ENCODE peak calls at places on chromosomes 6 and 20, in four cellular contexts. One of them, this sample, is unnamed.
A peak's percentile ranks its signal among the peaks of the same experiment; 100 is the strongest.

GRCh38 chr6:157755752-157756411 is 67.2 kb upstream of the SNX9 start:
- DNase-seq in GM12878: no peak
- DNase-seq in H1: no peak
- DNase-seq in K562: no peak
- DNase-seq in this sample: no peak

GRCh38 chr6:158047120-158047518 is 65.5 kb downstream of the SYNJ2 start:
- DNase-seq in GM12878: no peak
- DNase-seq in H1: no peak
- DNase-seq in K562: no peak
- DNase-seq in this sample: no peak

GRCh38 chr6:150967910-150968309 is 102.4 kb downstream of the MTHFD1L start:
- DNase-seq in GM12878: no peak
- DNase-seq in H1: no peak
- DNase-seq in K562: no peak
- DNase-seq in this sample: no peak

GRCh38 chr20:36825374-36826104 is 50.4 kb upstream of the TLDC2 start:
- DNase-seq in GM12878: no peak
- DNase-seq in H1: no peak
- DNase-seq in K562: no peak
- DNase-seq in this sample: no peak

GRCh38 chr6:115370202-115370601 is 690.5 kb downstream of the FRK start:
- DNase-seq in GM12878: no peak
- DNase-seq in H1: no peak
- DNase-seq in K562: no peak
- DNase-seq in this sample: no peak

GRCh38 chr6:101534821-101535220 is 141.3 kb downstream of the GRIK2 start:
- DNase-seq in GM12878: no peak
- DNase-seq in H1: no peak
- DNase-seq in K562: no peak
- DNase-seq in this sample: no peak

GRCh38 chr6:43089467-43089866 is 13.4 kb downstream of the PTK7 start:
- DNase-seq in GM12878: no peak
- DNase-seq in H1: peak; percentile 60
- DNase-seq in K562: no peak
- DNase-seq in this sample: no peak

GRCh38 chr6:36625161-36625919 is 31.2 kb downstream of the SRSF3 start:
- DNase-seq in GM12878: no peak
- DNase-seq in H1: no peak
- DNase-seq in K562: no peak
- DNase-seq in this sample: no peak

GRCh38 chr6:22102671-22103070 is 194.2 kb downstream of the PRL start:
- DNase-seq in GM12878: peak; percentile 68
- DNase-seq in H1: no peak
- DNase-seq in K562: no peak
- DNase-seq in this sample: no peak

GRCh38 chr6:12911387-12911960 is 194.9 kb downstream of the PHACTR1 start:
- DNase-seq in GM12878: no peak
- DNase-seq in H1: no peak
- DNase-seq in K562: peak; percentile 21
- DNase-seq in this sample: peak; percentile 18

GRCh38 chr20:15799871-15800270 is 773.4 kb downstream of the KIF16B start:
- DNase-seq in GM12878: no peak
- DNase-seq in H1: no peak
- DNase-seq in K562: no peak
- DNase-seq in this sample: no peak

GRCh38 chr6:62371840-62372239 is 85.8 kb upstream of the KHDRBS2 start:
- DNase-seq in GM12878: no peak
- DNase-seq in H1: no peak
- DNase-seq in K562: no peak
- DNase-seq in this sample: no peak

GRCh38 chr6:38783436-38784228 is 68.5 kb downstream of the DNAH8 start:
- DNase-seq in GM12878: no peak
- DNase-seq in H1: no peak
- DNase-seq in K562: no peak
- DNase-seq in this sample: no peak

GRCh38 chr6:16035488-16036080 is 93.3 kb upstream of the MYLIP start:
- DNase-seq in GM12878: no peak
- DNase-seq in H1: no peak
- DNase-seq in K562: no peak
- DNase-seq in this sample: no peak

GRCh38 chr6:33926451-33926850 is 122.6 kb upstream of the MLN start:
- DNase-seq in GM12878: no peak
- DNase-seq in H1: peak; percentile 63
- DNase-seq in K562: peak; percentile 93
- DNase-seq in this sample: no peak

GRCh38 chr20:6651016-6651415 is 116.5 kb upstream of the BMP2 start:
- DNase-seq in GM12878: no peak
- DNase-seq in H1: no peak
- DNase-seq in K562: no peak
- DNase-seq in this sample: no peak

GRCh38 chr6:148617522-148617921 is 129.3 kb upstream of the UST start:
- DNase-seq in GM12878: no peak
- DNase-seq in H1: no peak
- DNase-seq in K562: no peak
- DNase-seq in this sample: no peak

GRCh38 chr6:26389349-26389799 is 6.5 kb downstream of the BTN2A2 start:
- DNase-seq in GM12878: no peak
- DNase-seq in H1: no peak
- DNase-seq in K562: no peak
- DNase-seq in this sample: no peak

GRCh38 chr6:26387565-26387964 is 4.7 kb downstream of the BTN2A2 start:
- DNase-seq in GM12878: no peak
- DNase-seq in H1: no peak
- DNase-seq in K562: no peak
- DNase-seq in this sample: no peak

GRCh38 chr6:26385734-26386125 is 2.8 kb downstream of the BTN2A2 start:
- DNase-seq in GM12878: no peak
- DNase-seq in H1: no peak
- DNase-seq in K562: no peak
- DNase-seq in this sample: no peak

GRCh38 chr6:26388441-26388840 is 5.5 kb downstream of the BTN2A2 start:
- DNase-seq in GM12878: no peak
- DNase-seq in H1: no peak
- DNase-seq in K562: no peak
- DNase-seq in this sample: no peak

GRCh38 chr6:26388014-26388413 is 5.1 kb downstream of the BTN2A2 start:
- DNase-seq in GM12878: no peak
- DNase-seq in H1: no peak
- DNase-seq in K562: no peak
- DNase-seq in this sample: peak; percentile 65
- TF ChIP-seq CBX5 in GM12878: no peak
- TF ChIP-seq CBX5 in H1: no peak
- TF ChIP-seq CBX5 in K562: no peak
- TF ChIP-seq CBX5 in this sample: no peak

DNA sequence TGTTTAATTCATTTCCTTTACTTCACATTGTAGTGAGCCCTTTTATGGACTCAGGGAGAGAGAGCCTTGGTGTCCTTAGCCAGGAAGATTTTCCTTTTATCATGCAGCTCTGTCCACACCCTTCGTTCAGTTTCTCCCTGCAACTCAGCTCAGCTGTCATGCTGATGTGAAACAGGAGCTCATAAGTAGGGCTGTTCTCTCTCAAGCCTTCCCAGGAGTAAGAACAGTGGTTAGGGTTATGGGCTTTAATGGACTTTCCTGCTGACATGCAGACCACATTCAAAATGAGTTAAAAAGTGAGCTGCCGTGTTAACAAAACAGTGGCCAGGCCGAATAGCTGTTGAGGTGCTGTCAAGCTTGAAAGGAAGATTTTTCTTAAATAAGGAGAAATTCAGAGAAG is 104.1 kb downstream of the BCKDHB start:
- DNase-seq in GM12878: peak; percentile 13
- DNase-seq in H1: no peak
- DNase-seq in K562: no peak
- DNase-seq in this sample: no peak
- TF ChIP-seq CBX5 in GM12878: no peak
- TF ChIP-seq CBX5 in H1: no peak
- TF ChIP-seq CBX5 in K562: no peak
- TF ChIP-seq CBX5 in this sample: no peak

DNA sequence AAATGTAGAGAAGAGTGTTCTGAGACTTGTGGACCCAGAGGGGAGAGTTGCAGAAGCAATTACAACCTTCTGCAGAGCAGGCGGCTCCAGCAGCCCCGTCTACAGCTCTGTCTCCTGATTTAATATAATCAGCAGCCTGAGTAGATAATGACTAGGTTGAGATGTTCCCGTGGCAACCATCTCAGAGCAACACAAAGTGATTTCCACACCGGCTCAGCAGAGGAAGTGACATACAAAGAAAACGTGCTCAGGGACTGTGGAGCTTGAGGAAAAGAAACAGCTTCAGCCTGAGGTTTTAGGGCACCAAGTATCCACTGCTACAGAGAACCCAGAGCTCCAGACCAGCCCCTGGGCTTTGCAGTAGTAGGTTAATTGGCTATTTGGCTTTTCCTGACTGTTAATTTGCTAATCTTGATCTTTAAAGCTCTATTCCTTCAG is 136.4 kb downstream of the MTFR2 start:
- DNase-seq in GM12878: no peak
- DNase-seq in H1: no peak
- DNase-seq in K562: no peak
- DNase-seq in this sample: no peak
- TF ChIP-seq CBX5 in GM12878: no peak
- TF ChIP-seq CBX5 in H1: no peak
- TF ChIP-seq CBX5 in K562: no peak
- TF ChIP-seq CBX5 in this sample: no peak

DNA sequence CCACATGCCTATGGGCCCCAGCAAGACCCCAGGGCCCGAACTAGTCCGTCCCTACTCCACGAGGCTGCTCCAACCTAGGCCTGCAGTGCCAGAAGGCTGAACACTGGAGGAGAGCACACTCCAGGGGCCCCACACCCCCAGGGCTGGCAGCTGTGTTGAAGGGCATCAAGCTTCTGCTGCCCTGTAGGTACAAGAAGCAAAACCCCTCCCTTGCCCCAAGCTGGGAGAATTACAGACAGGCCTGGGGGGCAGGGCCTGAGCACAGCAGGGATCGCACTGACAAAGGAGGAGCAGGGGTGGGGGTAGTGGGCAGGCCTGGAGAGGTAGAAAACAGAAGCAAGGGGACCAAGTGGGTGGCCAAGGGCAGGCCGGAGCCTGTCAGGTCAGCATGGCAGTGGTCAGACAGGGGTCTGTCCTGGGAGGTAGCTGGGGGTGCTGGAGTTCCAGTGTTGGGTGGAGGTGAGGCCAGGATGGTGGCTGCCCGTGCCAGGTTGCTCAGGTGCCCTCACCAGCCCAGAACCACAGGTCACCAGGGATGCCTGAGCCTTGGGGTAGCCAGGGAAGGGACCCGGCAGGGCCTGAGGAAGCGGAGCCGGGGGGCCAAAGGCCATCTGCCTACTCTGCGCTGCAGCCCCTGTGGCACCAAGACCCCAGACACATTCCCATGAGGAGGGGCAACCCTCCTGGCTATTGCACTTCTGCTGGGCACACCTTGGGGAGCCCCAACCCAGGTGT is 2.9 kb upstream of the UCKL1 start:
- DNase-seq in GM12878: no peak
- DNase-seq in H1: no peak
- DNase-seq in K562: no peak
- DNase-seq in this sample: no peak
- TF ChIP-seq CBX5 in GM12878: no peak
- TF ChIP-seq CBX5 in H1: no peak
- TF ChIP-seq CBX5 in K562: no peak
- TF ChIP-seq CBX5 in this sample: no peak

GRCh38 chr6:133989525-133989924 is 36.5 kb downstream of the TBPL1 start:
- DNase-seq in GM12878: no peak
- DNase-seq in H1: no peak
- DNase-seq in K562: no peak
- DNase-seq in this sample: no peak

GRCh38 chr6:133990321-133990720 is 37.3 kb downstream of the TBPL1 start:
- DNase-seq in GM12878: no peak
- DNase-seq in H1: no peak
- DNase-seq in K562: no peak
- DNase-seq in this sample: no peak

GRCh38 chr6:133992992-133993682 is 40.1 kb downstream of the TBPL1 start:
- DNase-seq in GM12878: no peak
- DNase-seq in H1: no peak
- DNase-seq in K562: no peak
- DNase-seq in this sample: no peak

GRCh38 chr6:133995296-133995695 is 42.3 kb downstream of the TBPL1 start:
- DNase-seq in GM12878: no peak
- DNase-seq in H1: no peak
- DNase-seq in K562: no peak
- DNase-seq in this sample: no peak

DNA sequence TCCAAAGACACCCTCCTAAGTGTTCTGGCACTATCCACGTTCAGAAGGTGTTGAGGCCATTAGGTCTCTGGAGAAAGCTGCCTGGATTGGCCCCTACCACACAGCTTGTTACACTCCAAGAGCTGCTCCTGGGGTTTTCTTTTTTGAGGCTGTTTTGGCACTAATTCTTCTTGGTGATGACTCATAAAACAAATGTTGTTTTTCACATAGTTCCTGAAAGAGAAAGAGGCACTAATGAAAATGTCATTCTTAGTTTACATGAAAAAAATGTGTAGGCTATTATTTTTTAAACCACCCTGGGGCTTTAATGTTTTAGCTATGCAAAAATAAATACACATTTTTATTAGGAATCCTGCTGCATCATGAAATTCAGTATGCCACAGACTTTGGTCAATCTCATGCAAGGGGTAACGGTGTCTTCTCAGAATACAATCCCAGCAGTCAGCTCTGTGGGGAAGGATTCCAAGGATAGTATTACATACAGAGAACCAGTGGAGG is 38.1 kb downstream of the TBPL1 start:
- DNase-seq in GM12878: no peak
- DNase-seq in H1: no peak
- DNase-seq in K562: no peak
- DNase-seq in this sample: peak; percentile 21
- TF ChIP-seq CBX5 in GM12878: no peak
- TF ChIP-seq CBX5 in H1: no peak
- TF ChIP-seq CBX5 in K562: no peak
- TF ChIP-seq CBX5 in this sample: no peak

GRCh38 chr20:48738399-48739304 is 89.1 kb downstream of the PREX1 start:
- DNase-seq in GM12878: peak; percentile 92
- DNase-seq in H1: no peak
- DNase-seq in K562: no peak
- DNase-seq in this sample: peak; percentile 69
- TF ChIP-seq CBX5 in GM12878: peak; percentile 96
- TF ChIP-seq CBX5 in H1: no peak
- TF ChIP-seq CBX5 in K562: no peak
- TF ChIP-seq CBX5 in this sample: peak; percentile 46

This sample was measured in HepG2.